ENCODE peak calls at places on chromosomes 12 and 14, in nine cellular contexts. W, X, L, G, D, B, U, K and R are unnamed samples.

GRCh38 chr14:33475623-33476022 is 475.3 kb downstream of the EGLN3 start:
- DNase-seq in W (no peak), X (peak; percentile 78), L (no peak), G (peak; percentile 83), D (peak; percentile 36), B (peak; percentile 24), U (peak; percentile 49), K (peak; percentile 49), R (no peak)

GRCh38 chr12:7751394-7751793 is 4.2 kb upstream of the CLEC4C start:
- DNase-seq in W (no peak), X (no peak), L (no peak), G (no peak), D (no peak), B (no peak), U (no peak), K (no peak), R (no peak)

GRCh38 chr12:61915420-61915819 is 344.8 kb upstream of the USP15 start:
- DNase-seq in W (no peak), X (no peak), L (no peak), G (no peak), D (no peak), B (no peak), U (no peak), K (no peak), R (no peak)

GRCh38 chr14:20469890-20470858 is 968 bp downstream of the PNP start:
- DNase-seq in W (peak; percentile 60), X (no peak), L (no peak), G (peak; percentile 19), D (peak; percentile 89), B (peak; percentile 70), U (no peak), K (peak; percentile 82), R (peak; percentile 80)

GRCh38 chr12:53844989-53845836 is 93.4 kb upstream of the HOXC13 start:
- DNase-seq in W (peak; percentile 59), X (no peak), L (no peak), G (no peak), D (no peak), B (peak; percentile 77), U (no peak), K (peak; percentile 74), R (no peak)

GRCh38 chr12:7431993-7432685 is 11.8 kb downstream of the CD163L1 start:
- DNase-seq in W (no peak), X (no peak), L (no peak), G (no peak), D (no peak), B (peak; percentile 61), U (no peak), K (no peak), R (no peak)

GRCh38 chr12:123089125-123089524 is 61.8 kb downstream of the PITPNM2 start:
- DNase-seq in W (no peak), X (no peak), L (no peak), G (no peak), D (peak; percentile 86), B (no peak), U (no peak), K (no peak), R (no peak)

GRCh38 chr14:48957486-48957885 is 628.7 kb downstream of the RPS29 start:
- DNase-seq in W (no peak), X (no peak), L (no peak), G (no peak), D (no peak), B (no peak), U (no peak), K (no peak), R (no peak)

GRCh38 chr14:91872011-91872476 is 4.7 kb upstream of the TC2N start:
- DNase-seq in W (peak; percentile 46), X (no peak), L (no peak), G (no peak), D (peak; percentile 5), B (no peak), U (no peak), K (no peak), R (no peak)

GRCh38 chr14:68814376-68815287 is 21.8 kb upstream of the ZFP36L1 start:
- DNase-seq in W (no peak), X (no peak), L (peak; percentile 41), G (peak; percentile 51), D (peak; percentile 62), B (peak; percentile 67), U (no peak), K (peak; percentile 83), R (no peak)

GRCh38 chr14:58866386-58866785 is 228.6 kb downstream of the DACT1 start:
- DNase-seq in W (no peak), X (no peak), L (no peak), G (no peak), D (no peak), B (no peak), U (no peak), K (no peak), R (no peak)

GRCh38 chr12:52415870-52416750 is 10.0 kb upstream of the KRT82 start:
- DNase-seq in W (peak; percentile 77), X (no peak), L (no peak), G (no peak), D (no peak), B (peak; percentile 83), U (no peak), K (no peak), R (peak; percentile 78)

GRCh38 chr12:22340143-22340542 is 5.6 kb upstream of the ST8SIA1 start:
- DNase-seq in W (no peak), X (no peak), L (no peak), G (no peak), D (peak; percentile 6), B (no peak), U (no peak), K (no peak), R (no peak)

GRCh38 chr14:102940729-102941362 is 18.4 kb downstream of the AMN start:
- DNase-seq in W (no peak), X (no peak), L (no peak), G (no peak), D (no peak), B (no peak), U (no peak), K (no peak), R (no peak)

GRCh38 chr12:65121049-65121955 is at the start of gene WIF1:
- DNase-seq in W (no peak), X (no peak), L (no peak), G (peak; percentile 55), D (peak; percentile 63), B (peak; percentile 49), U (no peak), K (no peak), R (no peak)

GRCh38 chr14:102217987-102218421 is 78.3 kb downstream of the WDR20 start:
- DNase-seq in W (no peak), X (no peak), L (no peak), G (no peak), D (no peak), B (no peak), U (no peak), K (no peak), R (no peak)

GRCh38 chr14:38723954-38724353 is 379.1 kb downstream of the SEC23A start:
- DNase-seq in W (no peak), X (no peak), L (no peak), G (no peak), D (no peak), B (no peak), U (no peak), K (no peak), R (no peak)

GRCh38 chr12:52876371-52876770 is 27.6 kb upstream of the KRT78 start:
- DNase-seq in W (peak; percentile 77), X (no peak), L (no peak), G (no peak), D (no peak), B (no peak), U (peak; percentile 45), K (peak; percentile 88), R (no peak)

GRCh38 chr12:97767347-97767746 is 304.7 kb downstream of the RMST start:
- DNase-seq in W (no peak), X (no peak), L (no peak), G (no peak), D (no peak), B (no peak), U (no peak), K (no peak), R (no peak)

GRCh38 chr12:12209043-12209442 is 57.8 kb downstream of the LRP6 start:
- DNase-seq in W (no peak), X (no peak), L (no peak), G (no peak), D (no peak), B (no peak), U (no peak), K (no peak), R (no peak)

GRCh38 chr12:64042901-64043300 is 179.2 kb downstream of the KICS2 start:
- DNase-seq in W (no peak), X (no peak), L (no peak), G (no peak), D (no peak), B (peak; percentile 76), U (no peak), K (no peak), R (peak; percentile 47)

GRCh38 chr12:6961695-6962284 is 8.7 kb downstream of the PHB2 start:
- DNase-seq in W (no peak), X (no peak), L (no peak), G (peak; percentile 57), D (peak; percentile 49), B (peak; percentile 79), U (peak; percentile 87), K (peak; percentile 67), R (peak; percentile 66)

GRCh38 chr12:72570601-72571000 is 298.4 kb downstream of the TRHDE start:
- DNase-seq in W (no peak), X (no peak), L (no peak), G (peak; percentile 52), D (no peak), B (no peak), U (peak; percentile 3), K (peak; percentile 48), R (no peak)